ENCODE peak calls at places on chromosomes 13 and 19, in four cellular contexts. One of them, this sample, is unnamed.

GRCh38 chr13:48962281-48962680 is 13.4 kb upstream of the FNDC3A start:
- DNase-seq in SK-N-SH: no peak
- DNase-seq in K562: no peak
- DNase-seq in GM12878: no peak
- DNase-seq in this sample: no peak

GRCh38 chr13:93227280-93227905 is 786 bp downstream of the GPC6 start:
- DNase-seq in SK-N-SH: peak; percentile 74
- DNase-seq in K562: peak; percentile 41
- DNase-seq in GM12878: no peak
- DNase-seq in this sample: no peak

GRCh38 chr19:8575467-8575997 is 1.7 kb downstream of the MYO1F start:
- DNase-seq in SK-N-SH: no peak
- DNase-seq in K562: peak; percentile 50
- DNase-seq in GM12878: no peak
- DNase-seq in this sample: no peak

GRCh38 chr13:73428706-73429105 is 369.9 kb downstream of the KLF5 start:
- DNase-seq in SK-N-SH: no peak
- DNase-seq in K562: no peak
- DNase-seq in GM12878: no peak
- DNase-seq in this sample: no peak

GRCh38 chr19:56223481-56223880 is 21.4 kb downstream of the ZSCAN5C start:
- DNase-seq in SK-N-SH: no peak
- DNase-seq in K562: no peak
- DNase-seq in GM12878: no peak
- DNase-seq in this sample: no peak

GRCh38 chr19:45508681-45508930 is 1.3 kb downstream of the VASP start:
- DNase-seq in SK-N-SH: peak; percentile 65
- DNase-seq in K562: no peak
- DNase-seq in GM12878: no peak
- DNase-seq in this sample: no peak

GRCh38 chr13:28659611-28659970 is 661 bp downstream of the POMP start:
- DNase-seq in SK-N-SH: no peak
- DNase-seq in K562: peak; percentile 6
- DNase-seq in GM12878: no peak
- DNase-seq in this sample: no peak

GRCh38 chr19:47582320-47582909 is 9.5 kb upstream of the ZNF541 start:
- DNase-seq in SK-N-SH: no peak
- DNase-seq in K562: no peak
- DNase-seq in GM12878: no peak
- DNase-seq in this sample: no peak

GRCh38 chr19:7297742-7298141 is 3.5 kb upstream of the INSR start:
- DNase-seq in SK-N-SH: no peak
- DNase-seq in K562: no peak
- DNase-seq in GM12878: no peak
- DNase-seq in this sample: no peak

GRCh38 chr19:3776479-3777040 is 4.5 kb upstream of the RAX2 start:
- DNase-seq in SK-N-SH: no peak
- DNase-seq in K562: no peak
- DNase-seq in GM12878: no peak
- DNase-seq in this sample: no peak
- TF ChIP-seq NRF1 in SK-N-SH: no peak
- TF ChIP-seq NRF1 in K562: no peak
- TF ChIP-seq NRF1 in GM12878: no peak
- TF ChIP-seq NRF1 in this sample: no peak

DNA sequence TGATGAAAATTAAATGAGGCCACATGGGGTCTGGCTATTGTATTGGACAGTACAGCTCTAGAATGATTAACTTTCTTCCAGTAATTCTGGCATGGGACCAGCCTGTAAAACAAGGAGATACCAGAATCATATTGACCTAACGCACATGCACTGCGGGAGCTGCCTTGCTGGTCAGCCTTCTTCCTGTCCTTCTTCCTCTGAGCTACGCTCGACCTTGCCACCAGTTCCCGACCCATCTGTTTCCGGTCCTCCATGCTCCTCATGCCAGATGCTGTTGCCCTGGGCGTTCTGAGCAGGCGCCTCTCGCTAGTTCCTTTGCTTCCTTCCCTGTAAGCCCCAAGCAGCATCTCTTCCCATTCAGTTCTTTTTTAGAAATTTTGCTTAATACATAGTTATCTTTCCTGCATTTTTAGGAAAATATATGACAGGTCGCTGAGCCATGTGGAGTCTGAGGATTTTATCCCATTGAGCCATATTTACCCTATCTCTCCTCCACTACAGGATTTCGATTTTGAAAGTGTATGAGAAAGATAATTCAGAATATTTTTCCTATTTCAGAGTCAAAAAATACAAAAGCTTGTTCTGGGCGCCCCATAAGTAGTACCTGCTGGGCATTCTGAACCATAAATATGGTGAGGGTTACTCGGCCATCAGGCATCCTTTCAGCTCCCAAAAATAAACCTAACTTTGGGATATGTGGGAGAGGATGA is 38.6 kb downstream of the TNFRSF19 start:
- DNase-seq in SK-N-SH: peak; percentile 75
- DNase-seq in K562: no peak
- DNase-seq in GM12878: no peak
- DNase-seq in this sample: no peak
- TF ChIP-seq RFX5 in SK-N-SH: no peak
- TF ChIP-seq RFX5 in K562: no peak
- TF ChIP-seq RFX5 in GM12878: no peak
- TF ChIP-seq RFX5 in this sample: no peak

GRCh38 chr13:57634829-57635165 is 3.3 kb downstream of the PCDH17 start:
- DNase-seq in SK-N-SH: peak; percentile 43
- DNase-seq in K562: no peak
- DNase-seq in GM12878: no peak
- DNase-seq in this sample: no peak

GRCh38 chr13:57633950-57634828 is 2.6 kb downstream of the PCDH17 start:
- DNase-seq in SK-N-SH: peak; percentile 48
- DNase-seq in K562: no peak
- DNase-seq in GM12878: no peak
- DNase-seq in this sample: peak; percentile 65

GRCh38 chr13:57632276-57633140 is 964 bp downstream of the PCDH17 start:
- DNase-seq in SK-N-SH: peak; percentile 54
- DNase-seq in K562: no peak
- DNase-seq in GM12878: no peak
- DNase-seq in this sample: no peak

GRCh38 chr13:57631607-57632275 is at the start of gene PCDH17:
- DNase-seq in SK-N-SH: peak; percentile 62
- DNase-seq in K562: no peak
- DNase-seq in GM12878: no peak
- DNase-seq in this sample: no peak

GRCh38 chr13:57633141-57633949 is 1.8 kb downstream of the PCDH17 start:
- DNase-seq in SK-N-SH: peak; percentile 79
- DNase-seq in K562: no peak
- DNase-seq in GM12878: no peak
- DNase-seq in this sample: peak; percentile 93
- TF ChIP-seq NRF1 in SK-N-SH: no peak
- TF ChIP-seq NRF1 in K562: no peak
- TF ChIP-seq NRF1 in GM12878: no peak
- TF ChIP-seq NRF1 in this sample: no peak

GRCh38 chr19:43594710-43595604 is 977 bp downstream of the IRGQ start:
- DNase-seq in SK-N-SH: peak; percentile 76
- DNase-seq in K562: peak; percentile 52
- DNase-seq in GM12878: no peak
- DNase-seq in this sample: peak; percentile 83
- TF ChIP-seq RFX5 in SK-N-SH: no peak
- TF ChIP-seq RFX5 in K562: no peak
- TF ChIP-seq RFX5 in GM12878: no peak
- TF ChIP-seq RFX5 in this sample: no peak

DNA sequence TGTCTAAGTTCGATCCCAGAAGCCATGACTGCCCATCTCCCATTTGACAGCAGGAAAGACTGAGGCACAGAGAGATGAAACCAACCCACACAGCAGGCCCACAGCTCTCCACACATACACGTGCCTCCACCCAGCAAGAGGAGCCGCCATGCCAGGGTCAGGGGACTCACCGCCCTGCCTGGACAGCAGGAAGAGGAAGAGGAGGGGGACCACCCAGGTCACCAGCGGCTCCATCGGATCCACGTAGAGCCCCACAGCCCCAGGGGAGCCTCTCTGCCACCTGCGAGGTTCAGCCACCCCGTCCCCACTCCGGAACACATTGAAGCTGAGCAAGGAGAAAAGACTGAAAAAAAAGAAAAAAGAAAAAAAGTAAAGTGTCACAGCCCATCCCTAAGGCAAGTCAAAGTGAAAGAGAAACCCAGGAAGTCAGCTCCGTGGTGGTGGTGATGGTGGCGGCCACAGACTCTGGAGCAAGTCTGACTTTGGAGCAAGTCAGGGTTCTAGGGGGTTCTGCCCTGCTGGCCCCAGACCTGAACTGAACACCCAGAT is at the start of gene IL12RB1:
- DNase-seq in SK-N-SH: no peak
- DNase-seq in K562: no peak
- DNase-seq in GM12878: peak; percentile 44
- DNase-seq in this sample: no peak
- TF ChIP-seq NRF1 in SK-N-SH: no peak
- TF ChIP-seq NRF1 in K562: no peak
- TF ChIP-seq NRF1 in GM12878: no peak
- TF ChIP-seq NRF1 in this sample: no peak

DNA sequence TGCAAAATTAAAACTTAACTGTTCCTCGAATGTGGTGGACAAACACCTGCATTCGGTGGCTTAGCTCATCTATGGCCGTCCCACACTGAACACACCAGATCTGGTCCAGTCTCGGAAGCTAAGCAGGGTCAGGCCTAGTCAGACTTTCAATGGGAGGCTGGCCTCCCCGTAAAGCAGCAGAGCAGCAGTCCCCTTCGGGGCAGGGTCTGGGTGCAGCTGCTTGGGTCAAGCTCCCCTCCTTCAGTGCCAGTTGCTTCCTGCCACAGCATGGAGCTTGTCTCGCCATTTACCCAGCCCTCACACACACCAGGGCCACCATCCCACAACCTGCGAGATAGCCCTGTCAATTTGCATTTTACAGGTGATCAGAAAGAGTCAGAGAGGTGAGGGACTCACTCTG is 93.2 kb downstream of the TUBA3C start:
- DNase-seq in SK-N-SH: no peak
- DNase-seq in K562: no peak
- DNase-seq in GM12878: no peak
- DNase-seq in this sample: no peak
- TF ChIP-seq RFX5 in SK-N-SH: no peak
- TF ChIP-seq RFX5 in K562: no peak
- TF ChIP-seq RFX5 in GM12878: no peak
- TF ChIP-seq RFX5 in this sample: no peak

GRCh38 chr13:86689901-86690300 is 890.7 kb upstream of the SLITRK6 start:
- DNase-seq in SK-N-SH: no peak
- DNase-seq in K562: no peak
- DNase-seq in GM12878: no peak
- DNase-seq in this sample: no peak
- TF ChIP-seq NRF1 in SK-N-SH: no peak
- TF ChIP-seq NRF1 in K562: no peak
- TF ChIP-seq NRF1 in GM12878: no peak
- TF ChIP-seq NRF1 in this sample: no peak

DNA sequence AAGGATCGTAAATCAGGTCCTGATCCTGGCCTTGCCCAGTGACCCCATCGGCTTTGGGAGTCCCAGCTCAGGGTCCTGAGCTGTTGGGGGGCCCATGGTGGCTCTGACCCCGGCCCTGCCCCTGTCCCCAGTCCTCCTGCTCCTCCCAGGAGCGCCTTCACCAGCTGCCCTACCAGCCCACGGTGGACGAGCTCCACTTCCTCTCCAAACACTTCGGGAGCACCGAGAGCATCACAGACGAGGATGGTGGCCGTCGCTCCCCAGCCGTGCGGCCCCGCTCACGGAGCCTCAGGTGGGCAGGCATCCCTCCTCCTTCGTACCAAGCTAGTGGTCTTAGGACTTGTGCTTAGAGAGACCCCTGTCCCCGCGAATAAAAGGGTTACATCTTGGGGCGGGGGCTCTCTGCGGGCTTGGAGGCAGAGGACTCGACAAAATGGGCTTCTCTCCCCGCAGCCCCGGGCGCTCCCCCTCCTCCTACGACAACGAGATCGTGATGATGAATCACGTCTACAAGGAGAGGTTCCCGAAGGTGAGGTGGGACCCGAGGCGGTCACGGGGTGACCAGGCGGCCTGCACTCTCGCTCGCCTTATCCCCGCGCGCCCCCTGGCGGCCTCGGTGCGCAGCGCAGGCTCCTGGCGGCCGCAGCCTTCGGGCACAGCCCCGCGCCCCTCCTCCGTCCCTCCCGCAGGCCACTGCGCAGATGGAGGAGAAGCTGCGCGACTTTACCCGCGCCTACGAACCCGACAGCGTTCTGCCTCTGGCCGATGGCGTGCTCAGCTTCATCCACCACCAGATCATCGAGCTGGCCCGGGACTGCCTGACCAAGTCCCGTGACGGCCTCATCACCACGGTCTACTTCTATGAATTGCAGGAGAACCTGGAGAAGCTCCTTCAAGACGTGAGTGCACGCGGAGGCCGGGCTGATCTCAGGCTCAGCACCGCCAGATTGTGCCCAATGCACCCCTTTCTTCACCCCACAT is 9.1 kb downstream of the MAST1 start:
- DNase-seq in SK-N-SH: peak; percentile 95
- DNase-seq in K562: peak; percentile 88
- DNase-seq in GM12878: no peak
- DNase-seq in this sample: peak; percentile 100
- TF ChIP-seq RFX5 in SK-N-SH: no peak
- TF ChIP-seq RFX5 in K562: no peak
- TF ChIP-seq RFX5 in GM12878: no peak
- TF ChIP-seq RFX5 in this sample: no peak

DNA sequence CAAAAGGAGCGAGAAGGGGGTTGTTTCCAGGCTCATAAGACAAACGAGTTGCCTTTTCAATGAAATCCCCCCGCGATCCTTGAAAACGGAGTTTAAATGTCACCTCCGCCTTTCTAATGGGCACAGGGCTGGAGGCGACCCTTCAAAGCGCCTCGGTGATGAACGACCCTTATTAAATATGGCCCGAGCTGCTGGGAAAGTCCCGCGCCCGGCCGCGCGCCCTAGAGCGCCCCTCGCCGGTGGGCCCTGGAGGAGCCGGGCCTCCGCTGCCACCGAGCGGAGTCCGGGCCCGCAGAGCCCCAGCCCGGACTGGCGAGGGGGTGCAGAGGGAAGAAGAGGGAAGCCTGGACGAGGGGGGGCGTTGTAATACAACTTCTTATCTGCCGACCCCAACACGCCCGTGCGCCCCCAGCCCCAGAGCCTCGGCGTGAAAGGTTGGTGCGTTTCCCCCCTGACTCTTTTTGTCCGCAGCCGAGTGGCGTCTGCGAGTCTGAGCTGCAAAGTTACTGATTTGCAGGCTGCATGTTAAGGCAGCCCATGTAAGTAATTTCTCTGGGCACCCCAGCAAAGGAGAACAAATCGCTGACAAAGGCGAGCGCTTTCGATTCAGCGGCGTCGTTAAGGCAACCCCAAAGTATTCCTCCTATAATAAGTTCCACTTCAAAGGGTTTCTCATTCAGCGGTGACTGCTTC is 11.9 kb downstream of the ZIC5 start:
- DNase-seq in SK-N-SH: no peak
- DNase-seq in K562: no peak
- DNase-seq in GM12878: no peak
- DNase-seq in this sample: peak; percentile 74
- TF ChIP-seq NRF1 in SK-N-SH: no peak
- TF ChIP-seq NRF1 in K562: no peak
- TF ChIP-seq NRF1 in GM12878: no peak
- TF ChIP-seq NRF1 in this sample: no peak

GRCh38 chr13:102847272-102848234 is 1.7 kb downstream of the ERCC5 start:
- DNase-seq in SK-N-SH: peak; percentile 17
- DNase-seq in K562: no peak
- DNase-seq in GM12878: no peak
- DNase-seq in this sample: no peak
- TF ChIP-seq RFX5 in SK-N-SH: no peak
- TF ChIP-seq RFX5 in K562: no peak
- TF ChIP-seq RFX5 in GM12878: no peak
- TF ChIP-seq RFX5 in this sample: no peak